ENCODE peak calls at places on chromosomes 6 and 20, in seven cellular contexts. P is breast epithelium; N is cardiac fibroblast; B is CD8-positive, alpha-beta T cell; H is cardiac muscle cell; O is heart left ventricle; X is mesendoderm. W is an unnamed sample.

GRCh38 chr6:7909323-7910276 is 988 bp downstream of the TXNDC5 start:
- DNase-seq in O (peak; percentile 84), X (peak; percentile 71), P (no peak), H (peak; percentile 59), B (peak; percentile 54), N (peak; percentile 56), W (peak; percentile 77)

GRCh38 chr6:79671605-79672266 is 40.6 kb downstream of the SH3BGRL2 start:
- DNase-seq in X (peak; percentile 34), N (peak; percentile 15), B (peak; percentile 82), P (peak; percentile 51), H (no peak), O (no peak), W (no peak)

GRCh38 chr6:32153252-32153834 is 598 bp upstream of the PPT2 start:
- DNase-seq in H (no peak), B (no peak), P (no peak), N (no peak), X (peak; percentile 89), O (peak; percentile 68), W (no peak)

GRCh38 chr20:36474563-36474962 is 66.8 kb upstream of the MYL9 start:
- DNase-seq in B (no peak), H (no peak), P (no peak), O (no peak), N (no peak), X (no peak), W (no peak)

GRCh38 chr20:18983796-18984195 is 170.2 kb downstream of the SCP2D1 start:
- DNase-seq in H (no peak), X (no peak), N (no peak), B (no peak), P (no peak), O (no peak), W (no peak)

GRCh38 chr20:10558635-10559187 is 115.1 kb downstream of the JAG1 start:
- DNase-seq in P (no peak), H (peak; percentile 88), X (peak; percentile 29), N (peak; percentile 85), B (no peak), O (no peak), W (no peak)

GRCh38 chr6:122610690-122611455 is 668 bp downstream of the PKIB start:
- DNase-seq in O (peak; percentile 67), B (peak; percentile 48), H (peak; percentile 12), X (peak; percentile 71), P (peak; percentile 25), N (peak; percentile 3), W (peak; percentile 28)

GRCh38 chr6:83708546-83708969 is 343 bp downstream of the SNAP91 start:
- DNase-seq in N (no peak), O (no peak), B (no peak), P (no peak), X (peak; percentile 45), H (peak; percentile 21), W (peak; percentile 19)

GRCh38 chr6:147204060-147204785 is at the start of gene STXBP5:
- DNase-seq in N (peak; percentile 53), H (peak; percentile 62), B (peak; percentile 74), O (peak; percentile 82), X (peak; percentile 73), P (peak; percentile 44), W (peak; percentile 59)

GRCh38 chr6:111791415-111791814 is 81.8 kb downstream of the FYN start:
- DNase-seq in O (no peak), N (peak; percentile 50), X (no peak), B (no peak), P (no peak), H (peak; percentile 54), W (peak; percentile 15)

GRCh38 chr20:10359621-10360040 is 74.4 kb downstream of the MKKS start:
- DNase-seq in H (peak; percentile 40), N (no peak), O (no peak), X (no peak), P (no peak), B (no peak), W (no peak)

GRCh38 chr6:44138717-44139350 is 11.5 kb downstream of the TMEM63B start:
- DNase-seq in N (no peak), O (no peak), H (no peak), X (no peak), B (no peak), P (no peak), W (no peak)

GRCh38 chr20:9800406-9800805 is 38.5 kb downstream of the PAK5 start:
- DNase-seq in B (no peak), X (no peak), P (no peak), O (no peak), N (no peak), H (no peak), W (no peak)

GRCh38 chr6:165985926-165986646 is 181.6 kb downstream of the TBXT start:
- DNase-seq in O (no peak), P (no peak), H (peak; percentile 32), N (no peak), X (peak; percentile 59), B (no peak), W (no peak)
- H3K4me3 ChIP-seq in O (peak overlapping the region; percentile 61), P (peak overlapping the region; percentile 69), H (no peak overlapping the region), N (peak overlapping the region; percentile 51), X (no peak overlapping the region), B (no peak overlapping the region), W (no peak overlapping the region)

GRCh38 chr20:49891486-49891885 is 23.8 kb downstream of the SPATA2 start:
- DNase-seq in O (peak; percentile 3), B (no peak), P (no peak), H (no peak), N (no peak), X (no peak), W (no peak)

GRCh38 chr20:49892260-49893216 is 22.8 kb downstream of the SPATA2 start:
- DNase-seq in P (no peak), B (no peak), H (peak; percentile 43), N (peak; percentile 34), O (peak; percentile 70), X (no peak), W (no peak)

GRCh38 chr20:49896204-49896603 is 19.1 kb downstream of the SPATA2 start:
- DNase-seq in P (no peak), N (no peak), O (no peak), H (no peak), X (no peak), B (no peak), W (no peak)

GRCh38 chr20:49893242-49894072 is 21.9 kb downstream of the SPATA2 start:
- DNase-seq in N (no peak), H (peak; percentile 30), B (no peak), X (no peak), P (no peak), O (peak; percentile 37), W (no peak)

DNA sequence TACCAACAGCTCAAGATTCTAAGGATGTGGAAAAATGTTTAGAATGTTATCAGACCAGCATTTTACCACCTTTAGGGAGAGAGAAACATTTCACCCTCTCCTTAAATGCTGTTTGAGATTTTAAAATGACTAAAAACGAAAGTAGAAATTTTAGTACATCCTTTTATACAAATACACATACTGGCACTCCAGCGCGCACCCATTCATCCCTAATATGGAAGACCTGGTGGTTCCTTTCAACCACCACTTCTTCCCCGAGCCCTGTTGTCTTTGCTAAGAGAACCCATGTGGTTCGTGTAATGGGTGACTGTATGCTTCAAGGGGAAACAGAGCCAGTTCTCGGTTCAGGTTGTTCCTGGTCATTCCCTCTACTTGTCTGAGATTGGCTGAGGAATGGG is 21.3 kb downstream of the SPATA2 start:
- DNase-seq in N (no peak), X (no peak), O (no peak), B (no peak), H (no peak), P (no peak), W (no peak)
- H3K4me3 ChIP-seq in N (no peak overlapping the region), X (no peak overlapping the region), O (no peak overlapping the region), B (no peak overlapping the region), H (no peak overlapping the region), P (no peak overlapping the region), W (no peak overlapping the region)

GRCh38 chr6:90124904-90125510 is 171.6 kb downstream of the BACH2 start:
- DNase-seq in B (no peak), O (no peak), X (no peak), P (no peak), H (no peak), N (no peak), W (no peak)
- H3K4me3 ChIP-seq in B (no peak overlapping the region), O (no peak overlapping the region), X (no peak overlapping the region), P (no peak overlapping the region), H (no peak overlapping the region), N (no peak overlapping the region), W (no peak overlapping the region)

GRCh38 chr6:143691900-143692572 is 14.3 kb downstream of the PHACTR2 start:
- DNase-seq in O (no peak), P (no peak), X (no peak), B (no peak), H (no peak), N (no peak), W (no peak)

GRCh38 chr6:143691155-143691554 is 13.4 kb downstream of the PHACTR2 start:
- DNase-seq in X (no peak), O (no peak), B (no peak), P (no peak), N (no peak), H (no peak), W (no peak)

GRCh38 chr6:143694560-143694959 is 16.8 kb downstream of the PHACTR2 start:
- DNase-seq in O (no peak), P (no peak), N (no peak), H (no peak), X (peak; percentile 37), B (no peak), W (no peak)

GRCh38 chr6:143694013-143694412 is 16.2 kb downstream of the PHACTR2 start:
- DNase-seq in O (no peak), P (no peak), H (no peak), X (no peak), N (no peak), B (no peak), W (no peak)

DNA sequence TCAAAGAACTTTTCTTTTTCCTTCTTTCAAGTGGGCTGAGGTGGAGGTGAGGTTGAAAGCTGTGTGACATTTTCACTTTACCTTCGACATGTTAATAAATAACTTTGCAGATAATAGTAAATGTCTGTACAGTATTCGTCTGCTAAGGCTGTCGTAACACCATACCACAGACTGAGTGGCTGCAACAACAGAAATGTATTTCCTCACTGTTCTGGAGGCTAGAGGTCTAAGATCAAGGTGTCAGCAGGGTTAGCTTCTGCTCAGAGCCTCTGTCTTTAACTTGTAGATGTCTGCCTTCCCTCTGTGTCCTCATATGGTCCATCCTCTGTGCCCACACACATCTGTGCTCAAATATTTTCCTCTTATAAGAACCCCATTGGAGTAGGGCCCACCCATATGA is 14.9 kb downstream of the PHACTR2 start:
- DNase-seq in H (no peak), P (no peak), N (no peak), X (no peak), O (no peak), B (no peak), W (no peak)
- H3K4me3 ChIP-seq in H (no peak overlapping the region), P (no peak overlapping the region), N (no peak overlapping the region), X (no peak overlapping the region), O (peak overlapping the region; percentile 18), B (no peak overlapping the region), W (no peak overlapping the region)

GRCh38 chr6:108168980-108169800 is 3.4 kb downstream of the NR2E1 start:
- DNase-seq in P (no peak), H (no peak), B (no peak), X (no peak), N (no peak), O (no peak), W (no peak)

GRCh38 chr6:108166664-108167448 is 1.0 kb downstream of the NR2E1 start:
- DNase-seq in H (no peak), B (no peak), P (no peak), X (no peak), O (no peak), N (no peak), W (no peak)

GRCh38 chr6:108168501-108168979 is 2.7 kb downstream of the NR2E1 start:
- DNase-seq in N (peak; percentile 27), O (peak; percentile 64), H (peak; percentile 28), X (peak; percentile 86), B (no peak), P (no peak), W (no peak)

GRCh38 chr6:108167449-108167903 is 1.7 kb downstream of the NR2E1 start:
- DNase-seq in P (no peak), N (no peak), H (no peak), B (no peak), X (peak; percentile 89), O (no peak), W (no peak)

GRCh38 chr6:108168026-108168463 is 2.2 kb downstream of the NR2E1 start:
- DNase-seq in B (no peak), P (no peak), X (no peak), H (no peak), O (no peak), N (no peak), W (no peak)
- H3K4me3 ChIP-seq in B (peak overlapping the region; percentile 41), P (peak overlapping the region; percentile 59), X (no peak overlapping the region), H (no peak overlapping the region), O (peak overlapping the region; percentile 38), N (no peak overlapping the region), W (no peak overlapping the region)